ENCODE peak calls at places on chromosomes 3 and 15, in ten cellular contexts. Q is psoas muscle, A is colonic mucosa, E is neural progenitor cell, M is aorta, K is IMR-90, T is tibial artery, B is mesenchymal stem cell, C is uterus, Y is fibroblast of lung. H is an unnamed sample.
A peak's percentile ranks its signal among the peaks of the same experiment; 100 is the strongest.

GRCh38 chr3:44468572-44469520 is 8.6 kb downstream of the ZNF445 start:
- DNase-seq in Q (no peak), A (no peak), E (no peak), Y (peak; percentile 65), C (no peak), M (no peak), T (no peak), K (peak; percentile 57), B (peak; percentile 51), H (no peak)

GRCh38 chr3:65914740-65915366 is 123.9 kb downstream of the MAGI1 start:
- DNase-seq in E (no peak), M (no peak), Y (no peak), B (no peak), C (no peak), Q (no peak), T (no peak), K (no peak), A (no peak), H (no peak)

GRCh38 chr3:134544306-134544705 is 58.4 kb downstream of the CEP63 start:
- DNase-seq in M (no peak), Q (no peak), C (no peak), E (no peak), T (no peak), Y (no peak), A (no peak), B (no peak), K (peak; percentile 8), H (no peak)

GRCh38 chr3:110589381-110589780 is 482.2 kb upstream of the NECTIN3 start:
- DNase-seq in Q (no peak), M (no peak), A (no peak), K (no peak), B (no peak), Y (peak; percentile 4), T (no peak), C (no peak), E (no peak), H (no peak)

GRCh38 chr3:196988241-196989029 is 19.8 kb upstream of the PIGZ start:
- DNase-seq in Y (no peak), T (no peak), E (peak; percentile 65), B (no peak), Q (no peak), C (no peak), K (no peak), M (peak; percentile 43), A (peak; percentile 58), H (peak; percentile 38)

GRCh38 chr15:51579012-51579411 is 43.6 kb downstream of the DMXL2 start:
- DNase-seq in A (no peak), T (no peak), Q (no peak), M (no peak), K (no peak), Y (no peak), B (no peak), C (no peak), E (no peak), H (no peak)

GRCh38 chr3:170410428-170411029 is 8.1 kb upstream of the CLDN11 start:
- DNase-seq in B (peak; percentile 42), C (no peak), Y (no peak), E (no peak), A (no peak), Q (no peak), K (no peak), M (no peak), T (no peak), H (peak; percentile 76)

GRCh38 chr3:152235709-152236298 is 32.9 kb upstream of the MBNL1 start:
- DNase-seq in M (no peak), Y (peak; percentile 51), B (peak; percentile 32), T (no peak), Q (no peak), A (no peak), E (no peak), C (no peak), K (peak; percentile 18), H (no peak)

GRCh38 chr3:17642474-17642873 is 100.0 kb downstream of the TBC1D5 start:
- DNase-seq in M (no peak), Y (no peak), B (no peak), T (no peak), E (no peak), C (no peak), A (no peak), Q (no peak), K (no peak), H (no peak)

GRCh38 chr3:176967525-176967924 is 229.8 kb downstream of the TBL1XR1 start:
- DNase-seq in Y (peak; percentile 77), E (no peak), A (no peak), K (peak; percentile 22), M (no peak), Q (no peak), T (no peak), B (no peak), C (no peak), H (no peak)

GRCh38 chr3:100216713-100217112 is 44.1 kb upstream of the TBC1D23 start:
- DNase-seq in E (no peak), C (no peak), Q (no peak), A (no peak), T (no peak), M (no peak), K (peak; percentile 68), B (peak; percentile 37), Y (peak; percentile 90), H (no peak)

GRCh38 chr15:54273928-54274327 is 295.7 kb downstream of the UNC13C start:
- DNase-seq in E (no peak), Y (no peak), M (no peak), B (no peak), K (no peak), Q (no peak), C (no peak), T (no peak), A (no peak), H (no peak)

GRCh38 chr3:123372789-123373534 is 75.9 kb downstream of the ADCY5 start:
- DNase-seq in K (no peak), B (no peak), M (no peak), C (no peak), Q (no peak), E (no peak), T (no peak), A (no peak), Y (no peak), H (no peak)

GRCh38 chr15:64865126-64865997 is 23.6 kb downstream of the PLEKHO2 start:
- DNase-seq in K (no peak), B (no peak), Q (no peak), M (no peak), Y (no peak), T (no peak), C (no peak), A (no peak), E (no peak), H (no peak)

GRCh38 chr3:28348286-28348636 is 260 bp upstream of the ZCWPW2 start:
- DNase-seq in T (peak; percentile 93), Q (peak; percentile 95), K (peak; percentile 89), A (no peak), E (no peak), B (no peak), C (no peak), Y (no peak), M (peak; percentile 98), H (no peak)

GRCh38 chr15:58479941-58480340 is 48.1 kb downstream of the LIPC start:
- DNase-seq in E (no peak), A (no peak), C (no peak), K (no peak), T (no peak), Y (peak; percentile 63), Q (no peak), B (no peak), M (no peak), H (no peak)

GRCh38 chr15:31558840-31559239 is 232.2 kb downstream of the KLF13 start:
- DNase-seq in A (no peak), Q (no peak), E (no peak), K (no peak), B (no peak), T (no peak), M (no peak), Y (no peak), C (no peak), H (no peak)

GRCh38 chr15:72227192-72227586 is 3.8 kb downstream of the PKM start:
- DNase-seq in E (no peak), T (no peak), K (peak; percentile 91), A (peak; percentile 30), Y (peak; percentile 94), Q (peak; percentile 47), M (no peak), C (peak; percentile 53), B (peak; percentile 87), H (peak; percentile 92)

GRCh38 chr3:11805716-11806115 is 41.0 kb downstream of the TAMM41 start:
- DNase-seq in M (no peak), C (no peak), Y (no peak), E (no peak), Q (no peak), A (no peak), T (no peak), K (no peak), B (no peak), H (no peak)

GRCh38 chr3:171875923-171876412 is 32.8 kb downstream of the TMEM212 start:
- DNase-seq in Q (no peak), B (peak; percentile 77), C (peak; percentile 34), M (no peak), K (peak; percentile 19), A (no peak), E (no peak), T (no peak), Y (peak; percentile 93), H (peak; percentile 55)

GRCh38 chr3:187125319-187126031 is 13.8 kb downstream of the RPL39L start:
- DNase-seq in A (no peak), E (no peak), Y (no peak), M (no peak), T (no peak), K (no peak), Q (no peak), B (no peak), C (no peak), H (no peak)

GRCh38 chr3:193841581-193841980 is 248.6 kb downstream of the OPA1 start:
- DNase-seq in Y (no peak), E (no peak), T (no peak), C (no peak), Q (no peak), M (no peak), K (no peak), A (no peak), B (no peak), H (no peak)
- H3K4me3 ChIP-seq in Y (no peak overlapping the region), E (no peak overlapping the region), T (no peak overlapping the region), C (no peak overlapping the region), Q (no peak overlapping the region), M (no peak overlapping the region), K (no peak overlapping the region), A (no peak overlapping the region), B (no peak overlapping the region), H (no peak overlapping the region)

GRCh38 chr15:75451202-75451673 is 252 bp downstream of the SIN3A start:
- DNase-seq in T (no peak), K (no peak), M (no peak), E (no peak), C (no peak), A (no peak), Y (no peak), Q (no peak), B (no peak), H (no peak)
- H3K4me1 ChIP-seq in T (peaks cover 31% of the 10 kb centered on the region), K (peaks cover 5% of the 10 kb centered on the region), M (no peaks in the 10 kb centered on the region), E (peaks cover 9% of the 10 kb centered on the region), C (peaks cover 7% of the 10 kb centered on the region), A (peaks cover 9% of the 10 kb centered on the region), Y (peaks cover 5% of the 10 kb centered on the region), Q (peaks cover 27% of the 10 kb centered on the region), B (peaks cover 5% of the 10 kb centered on the region), H (peaks cover 27% of the 10 kb centered on the region)

GRCh38 chr3:190581041-190581501 is 67.2 kb downstream of the IL1RAP start:
- DNase-seq in Y (peak; percentile 72), M (no peak), E (no peak), T (no peak), K (peak; percentile 24), C (no peak), B (peak; percentile 40), Q (no peak), A (no peak), H (no peak)
- H3K4me3 ChIP-seq in Y (no peak overlapping the region), M (no peak overlapping the region), E (no peak overlapping the region), T (no peak overlapping the region), K (no peak overlapping the region), C (no peak overlapping the region), B (no peak overlapping the region), Q (no peak overlapping the region), A (no peak overlapping the region), H (peak overlapping the region; percentile 10)

GRCh38 chr3:140686948-140687347 is 9.1 kb downstream of the TRIM42 start:
- DNase-seq in C (no peak), E (no peak), K (no peak), Y (no peak), B (no peak), M (no peak), Q (no peak), A (no peak), T (no peak), H (no peak)
- H3K4me1 ChIP-seq in C (no peaks in the 10 kb centered on the region), E (no peaks in the 10 kb centered on the region), K (no peaks in the 10 kb centered on the region), Y (no peaks in the 10 kb centered on the region), B (no peaks in the 10 kb centered on the region), M (no peaks in the 10 kb centered on the region), Q (no peaks in the 10 kb centered on the region), A (no peaks in the 10 kb centered on the region), T (no peaks in the 10 kb centered on the region), H (no peaks in the 10 kb centered on the region)